ENCODE peak calls at places on chromosomes 2 and 18, in four cellular contexts. One of them, this sample, is unnamed.

GRCh38 chr2:241672243-241673188 is 14.1 kb downstream of the DTYMK start:
- DNase-seq in dorsolateral prefrontal cortex: no peak
- DNase-seq in HCT116: no peak
- DNase-seq in mammary epithelial cell: peak
- DNase-seq in this sample: no peak

GRCh38 chr18:48819781-48820482 is 130.8 kb downstream of the SMAD7 start:
- DNase-seq in dorsolateral prefrontal cortex: no peak
- DNase-seq in HCT116: no peak
- DNase-seq in mammary epithelial cell: no peak
- DNase-seq in this sample: no peak

GRCh38 chr18:23250893-23251656 is 115.8 kb downstream of the CABLES1 start:
- DNase-seq in dorsolateral prefrontal cortex: no peak
- DNase-seq in HCT116: no peak
- DNase-seq in mammary epithelial cell: no peak
- DNase-seq in this sample: no peak

GRCh38 chr2:178268435-178268834 is 74.1 kb downstream of the OSBPL6 start:
- DNase-seq in dorsolateral prefrontal cortex: no peak
- DNase-seq in HCT116: no peak
- DNase-seq in mammary epithelial cell: peak
- DNase-seq in this sample: no peak

GRCh38 chr18:12904012-12904516 is 20.0 kb upstream of the PTPN2 start:
- DNase-seq in dorsolateral prefrontal cortex: no peak
- DNase-seq in HCT116: no peak
- DNase-seq in mammary epithelial cell: no peak
- DNase-seq in this sample: no peak

GRCh38 chr2:65128297-65129190 is 1.4 kb downstream of the RAB1A start:
- DNase-seq in dorsolateral prefrontal cortex: no peak
- DNase-seq in HCT116: no peak
- DNase-seq in mammary epithelial cell: peak
- DNase-seq in this sample: no peak

GRCh38 chr2:162821176-162821575 is 17.4 kb downstream of the KCNH7 start:
- DNase-seq in dorsolateral prefrontal cortex: no peak
- DNase-seq in HCT116: no peak
- DNase-seq in mammary epithelial cell: no peak
- DNase-seq in this sample: no peak

GRCh38 chr2:25808006-25808383 is 70.3 kb downstream of the ASXL2 start:
- DNase-seq in dorsolateral prefrontal cortex: no peak
- DNase-seq in HCT116: no peak
- DNase-seq in mammary epithelial cell: peak
- DNase-seq in this sample: no peak

GRCh38 chr18:11320981-11321380 is 171.6 kb upstream of the PIEZO2 start:
- DNase-seq in dorsolateral prefrontal cortex: no peak
- DNase-seq in HCT116: no peak
- DNase-seq in mammary epithelial cell: peak
- DNase-seq in this sample: no peak

GRCh38 chr2:227447606-227448005 is 24.4 kb upstream of the AGFG1 start:
- DNase-seq in dorsolateral prefrontal cortex: no peak
- DNase-seq in HCT116: no peak
- DNase-seq in mammary epithelial cell: no peak
- DNase-seq in this sample: no peak

GRCh38 chr2:234136461-234136860 is 86.0 kb downstream of the SPP2 start:
- DNase-seq in dorsolateral prefrontal cortex: no peak
- DNase-seq in HCT116: no peak
- DNase-seq in mammary epithelial cell: peak
- DNase-seq in this sample: no peak

GRCh38 chr18:48940854-48941531 is 9.8 kb downstream of the SMAD7 start:
- DNase-seq in dorsolateral prefrontal cortex: no peak
- DNase-seq in HCT116: no peak
- DNase-seq in mammary epithelial cell: no peak
- DNase-seq in this sample: peak

GRCh38 chr18:79625195-79625923 is 54.2 kb upstream of the CTDP1 start:
- DNase-seq in dorsolateral prefrontal cortex: no peak
- DNase-seq in HCT116: no peak
- DNase-seq in mammary epithelial cell: no peak
- DNase-seq in this sample: peak

DNA sequence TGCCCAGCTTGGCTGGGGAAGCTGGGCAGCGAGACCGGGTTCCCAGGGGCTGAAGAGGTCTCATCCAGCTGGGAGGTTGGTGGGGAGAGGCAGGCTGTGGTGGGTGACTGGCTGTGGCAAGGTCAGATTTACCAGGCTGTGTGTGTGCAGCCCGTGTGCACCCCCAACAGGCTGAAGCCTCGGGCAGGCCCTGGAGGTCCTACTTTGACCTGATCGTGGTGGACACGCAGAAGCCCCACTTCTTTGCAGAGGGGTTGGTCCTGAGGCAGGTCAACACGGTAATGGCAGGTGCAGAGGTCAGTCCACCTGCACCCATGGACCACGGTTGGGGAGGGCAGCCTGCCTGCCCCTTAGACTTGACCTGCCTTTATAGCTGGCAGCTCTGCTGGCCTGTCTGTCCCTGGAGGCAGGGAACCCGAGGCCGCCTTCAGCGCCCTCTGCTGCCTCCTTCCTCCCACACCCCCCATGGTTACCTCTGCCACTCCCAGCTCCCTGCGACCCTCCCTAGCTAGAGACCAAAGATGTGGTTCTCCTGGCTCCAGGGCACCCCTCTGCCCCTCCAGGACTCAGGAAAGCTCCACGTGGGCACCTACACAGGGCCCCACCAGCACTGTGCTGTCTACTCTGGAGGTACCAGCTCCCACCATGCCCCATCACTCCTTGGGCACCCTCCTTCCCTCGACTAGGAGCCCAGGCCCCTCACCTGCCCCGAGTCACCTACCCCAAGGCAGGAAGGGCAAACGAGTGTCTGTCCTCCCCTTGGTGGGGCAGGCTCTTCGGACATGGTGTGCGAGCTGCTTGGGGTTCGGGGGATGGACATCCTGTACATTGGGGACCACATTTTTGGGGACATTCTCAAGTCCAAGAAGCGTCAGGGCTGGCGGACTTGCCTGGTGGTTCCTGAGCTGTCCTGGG is 4.0 kb downstream of the NT5DC4 start:
- DNase-seq in dorsolateral prefrontal cortex: no peak
- DNase-seq in HCT116: no peak
- DNase-seq in mammary epithelial cell: no peak
- DNase-seq in this sample: peak
- TF ChIP-seq CTCF in dorsolateral prefrontal cortex: no peak
- TF ChIP-seq CTCF in HCT116: peak
- TF ChIP-seq CTCF in mammary epithelial cell: peak
- TF ChIP-seq CTCF in this sample: peak

GRCh38 chr18:59835656-59836379 is 64.0 kb upstream of the PMAIP1 start:
- DNase-seq in dorsolateral prefrontal cortex: no peak
- DNase-seq in HCT116: no peak
- DNase-seq in mammary epithelial cell: no peak
- DNase-seq in this sample: no peak

GRCh38 chr18:59837586-59837985 is 62.2 kb upstream of the PMAIP1 start:
- DNase-seq in dorsolateral prefrontal cortex: peak
- DNase-seq in HCT116: peak
- DNase-seq in mammary epithelial cell: peak
- DNase-seq in this sample: peak

GRCh38 chr18:59839241-59839640 is 60.6 kb upstream of the PMAIP1 start:
- DNase-seq in dorsolateral prefrontal cortex: no peak
- DNase-seq in HCT116: no peak
- DNase-seq in mammary epithelial cell: no peak
- DNase-seq in this sample: no peak

GRCh38 chr18:59833785-59834184 is 66.0 kb upstream of the PMAIP1 start:
- DNase-seq in dorsolateral prefrontal cortex: no peak
- DNase-seq in HCT116: no peak
- DNase-seq in mammary epithelial cell: no peak
- DNase-seq in this sample: peak

DNA sequence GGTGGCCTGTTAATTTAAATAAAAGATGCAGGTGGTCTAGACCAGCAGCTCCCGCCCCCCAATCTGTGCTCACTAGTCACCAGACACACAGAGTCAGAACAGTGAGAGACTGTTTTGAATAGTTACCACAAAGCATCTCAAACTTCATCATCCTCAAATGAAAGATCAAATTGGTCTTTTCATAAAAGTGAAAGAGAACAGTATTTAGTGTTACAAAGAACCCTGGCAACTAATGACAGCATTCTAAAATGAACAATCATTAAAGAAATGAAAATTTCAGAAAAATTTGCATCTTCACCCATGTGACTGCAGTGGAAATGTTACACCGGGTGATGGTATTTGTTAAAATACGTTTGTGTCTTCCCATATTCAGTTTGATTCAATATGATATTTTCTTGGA is 65.5 kb upstream of the PMAIP1 start:
- DNase-seq in dorsolateral prefrontal cortex: no peak
- DNase-seq in HCT116: no peak
- DNase-seq in mammary epithelial cell: no peak
- DNase-seq in this sample: peak
- TF ChIP-seq CTCF in dorsolateral prefrontal cortex: no peak
- TF ChIP-seq CTCF in HCT116: no peak
- TF ChIP-seq CTCF in mammary epithelial cell: no peak
- TF ChIP-seq CTCF in this sample: no peak

GRCh38 chr2:221073650-221074049 is 498.5 kb downstream of the EPHA4 start:
- DNase-seq in dorsolateral prefrontal cortex: no peak
- DNase-seq in HCT116: no peak
- DNase-seq in mammary epithelial cell: no peak
- DNase-seq in this sample: no peak

GRCh38 chr2:221070106-221070505 is 502.0 kb downstream of the EPHA4 start:
- DNase-seq in dorsolateral prefrontal cortex: no peak
- DNase-seq in HCT116: no peak
- DNase-seq in mammary epithelial cell: no peak
- DNase-seq in this sample: no peak

GRCh38 chr2:221063568-221063967 is 508.5 kb downstream of the EPHA4 start:
- DNase-seq in dorsolateral prefrontal cortex: no peak
- DNase-seq in HCT116: no peak
- DNase-seq in mammary epithelial cell: no peak
- DNase-seq in this sample: no peak

DNA sequence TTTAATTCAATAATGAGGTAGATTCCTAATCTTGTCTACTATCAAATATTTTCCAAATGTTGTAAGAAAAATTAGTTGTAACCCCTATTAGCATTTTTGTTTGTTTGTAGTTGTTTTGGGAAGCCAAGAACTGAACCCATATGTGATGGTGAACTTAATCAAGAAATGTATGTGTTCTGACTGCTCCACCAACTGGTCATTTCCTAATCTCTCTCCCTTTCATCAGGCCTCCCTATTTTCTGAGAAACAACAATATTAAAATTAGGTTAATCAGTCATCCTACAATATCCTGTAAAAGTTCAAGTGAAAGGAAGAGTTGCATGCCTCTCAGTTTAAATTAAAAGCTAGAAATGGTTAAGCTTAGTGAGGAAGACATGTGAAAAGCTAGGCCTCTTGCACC is 504.0 kb downstream of the EPHA4 start:
- DNase-seq in dorsolateral prefrontal cortex: no peak
- DNase-seq in HCT116: no peak
- DNase-seq in mammary epithelial cell: no peak
- DNase-seq in this sample: no peak
- TF ChIP-seq CTCF in dorsolateral prefrontal cortex: no peak
- TF ChIP-seq CTCF in HCT116: no peak
- TF ChIP-seq CTCF in mammary epithelial cell: peak
- TF ChIP-seq CTCF in this sample: no peak

GRCh38 chr2:82234283-82234682 is 1929.7 kb upstream of the LRRTM1 start:
- DNase-seq in dorsolateral prefrontal cortex: no peak
- DNase-seq in HCT116: no peak
- DNase-seq in mammary epithelial cell: no peak
- DNase-seq in this sample: no peak
- TF ChIP-seq CTCF in dorsolateral prefrontal cortex: no peak
- TF ChIP-seq CTCF in HCT116: peak
- TF ChIP-seq CTCF in mammary epithelial cell: no peak
- TF ChIP-seq CTCF in this sample: peak

GRCh38 chr2:8215159-8215863 is 466.5 kb upstream of the ID2 start:
- DNase-seq in dorsolateral prefrontal cortex: no peak
- DNase-seq in HCT116: no peak
- DNase-seq in mammary epithelial cell: no peak
- DNase-seq in this sample: no peak
- TF ChIP-seq CTCF in dorsolateral prefrontal cortex: no peak
- TF ChIP-seq CTCF in HCT116: no peak
- TF ChIP-seq CTCF in mammary epithelial cell: no peak
- TF ChIP-seq CTCF in this sample: no peak

GRCh38 chr2:236167297-236168109 is 683 bp downstream of the GBX2 start:
- DNase-seq in dorsolateral prefrontal cortex: no peak
- DNase-seq in HCT116: no peak
- DNase-seq in mammary epithelial cell: peak
- DNase-seq in this sample: peak
- TF ChIP-seq CTCF in dorsolateral prefrontal cortex: peak
- TF ChIP-seq CTCF in HCT116: no peak
- TF ChIP-seq CTCF in mammary epithelial cell: peak
- TF ChIP-seq CTCF in this sample: no peak